ENCODE peak calls at places on chromosomes 16 and 17, in four cellular contexts. I is mammary epithelial cell, E is A673, Y is ovary. G is an unnamed sample.

GRCh38 chr17:596287-596686 is 118.4 kb downstream of the VPS53 start:
- DNase-seq in Y (no peak), E (no peak), I (no peak), G (no peak)

GRCh38 chr17:4033751-4034251 is 69.6 kb upstream of the ATP2A3 start:
- DNase-seq in I (no peak), E (no peak), Y (no peak), G (no peak)

GRCh38 chr17:76791053-76791980 is 53.4 kb downstream of the MFSD11 start:
- DNase-seq in Y (no peak), I (peak; percentile 65), E (peak; percentile 77), G (no peak)

GRCh38 chr16:83912152-83912948 is 13.4 kb downstream of the MLYCD start:
- DNase-seq in E (no peak), Y (no peak), I (no peak), G (no peak)

GRCh38 chr16:68255712-68256111 is 8.6 kb upstream of the SLC7A6 start:
- DNase-seq in I (no peak), E (no peak), Y (no peak), G (no peak)

GRCh38 chr17:7740481-7741001 is 23.0 kb downstream of the DNAH2 start:
- DNase-seq in E (peak; percentile 26), I (no peak), Y (peak; percentile 49), G (no peak)

GRCh38 chr17:61981323-61981722 is 53.5 kb upstream of the INTS2 start:
- DNase-seq in Y (no peak), I (peak; percentile 10), E (no peak), G (no peak)

GRCh38 chr16:2468725-2469398 is 2.2 kb upstream of the NTN3 start:
- DNase-seq in I (no peak), E (peak; percentile 65), Y (no peak), G (no peak)

GRCh38 chr17:76382803-76383644 is 1.4 kb upstream of the SPHK1 start:
- DNase-seq in Y (no peak), I (peak; percentile 83), E (peak; percentile 42), G (peak; percentile 81)

GRCh38 chr16:76579277-76579676 is 302.1 kb downstream of the CNTNAP4 start:
- DNase-seq in Y (no peak), I (no peak), E (no peak), G (no peak)

GRCh38 chr17:19317359-19318095 is 45.0 kb downstream of the B9D1 start:
- DNase-seq in E (peak; percentile 93), I (no peak), Y (peak; percentile 90), G (no peak)

GRCh38 chr17:74951680-74952421 is 16.2 kb downstream of the OTOP3 start:
- DNase-seq in Y (no peak), E (no peak), I (no peak), G (no peak)

GRCh38 chr16:11257131-11257938 is 1.3 kb upstream of the SOCS1 start:
- DNase-seq in I (peak; percentile 72), Y (peak; percentile 79), E (peak; percentile 87), G (no peak)

GRCh38 chr17:29019475-29020181 is 13.8 kb upstream of the SEZ6 start:
- DNase-seq in I (no peak), E (no peak), Y (no peak), G (no peak)

GRCh38 chr17:10336393-10336792 is 36.4 kb downstream of the MYH13 start:
- DNase-seq in I (no peak), E (no peak), Y (no peak), G (no peak)

GRCh38 chr17:17694229-17695081 is 13.2 kb downstream of the RAI1 start:
- DNase-seq in E (peak; percentile 74), Y (peak; percentile 84), I (peak; percentile 71), G (peak; percentile 80)

GRCh38 chr17:46742539-46743270 is 75.8 kb downstream of the WNT3 start:
- DNase-seq in I (peak; percentile 87), E (no peak), Y (no peak), G (peak; percentile 94)

GRCh38 chr16:57401943-57402640 is 2.5 kb upstream of the CCL17 start:
- DNase-seq in E (no peak), I (no peak), Y (no peak), G (no peak)

GRCh38 chr17:68326681-68327080 is 35.4 kb downstream of the ARSG start:
- DNase-seq in E (no peak), I (peak; percentile 42), Y (no peak), G (no peak)

GRCh38 chr17:14296511-14296910 is 4.4 kb upstream of the HS3ST3B1 start:
- DNase-seq in Y (no peak), I (no peak), E (no peak), G (no peak)

GRCh38 chr16:64830653-64831052 is 291.2 kb downstream of the CDH11 start:
- DNase-seq in I (no peak), Y (no peak), E (no peak), G (no peak)

GRCh38 chr17:42310281-42311156 is 22.2 kb downstream of the STAT5A start:
- DNase-seq in E (no peak), I (no peak), Y (no peak), G (no peak)

GRCh38 chr17:14329900-14330491 is 29.1 kb downstream of the HS3ST3B1 start:
- DNase-seq in E (no peak), I (no peak), Y (no peak), G (no peak)

GRCh38 chr17:82085931-82086764 is 11.9 kb downstream of the FASN start:
- DNase-seq in Y (peak; percentile 21), E (no peak), I (no peak), G (no peak)

GRCh38 chr17:55086635-55087058 is 118.1 kb downstream of the STXBP4 start:
- DNase-seq in Y (no peak), E (peak; percentile 68), I (peak; percentile 75), G (no peak)

GRCh38 chr17:8818047-8818446 is 18.9 kb upstream of the MFSD6L start:
- DNase-seq in Y (no peak), E (no peak), I (no peak), G (no peak)

GRCh38 chr16:62876133-62876532 is 839.9 kb upstream of the CDH8 start:
- DNase-seq in E (no peak), I (no peak), Y (no peak), G (no peak)

GRCh38 chr17:79204261-79204660 is 129.6 kb downstream of the ENGASE start:
- DNase-seq in I (no peak), Y (no peak), E (no peak), G (no peak)

DNA sequence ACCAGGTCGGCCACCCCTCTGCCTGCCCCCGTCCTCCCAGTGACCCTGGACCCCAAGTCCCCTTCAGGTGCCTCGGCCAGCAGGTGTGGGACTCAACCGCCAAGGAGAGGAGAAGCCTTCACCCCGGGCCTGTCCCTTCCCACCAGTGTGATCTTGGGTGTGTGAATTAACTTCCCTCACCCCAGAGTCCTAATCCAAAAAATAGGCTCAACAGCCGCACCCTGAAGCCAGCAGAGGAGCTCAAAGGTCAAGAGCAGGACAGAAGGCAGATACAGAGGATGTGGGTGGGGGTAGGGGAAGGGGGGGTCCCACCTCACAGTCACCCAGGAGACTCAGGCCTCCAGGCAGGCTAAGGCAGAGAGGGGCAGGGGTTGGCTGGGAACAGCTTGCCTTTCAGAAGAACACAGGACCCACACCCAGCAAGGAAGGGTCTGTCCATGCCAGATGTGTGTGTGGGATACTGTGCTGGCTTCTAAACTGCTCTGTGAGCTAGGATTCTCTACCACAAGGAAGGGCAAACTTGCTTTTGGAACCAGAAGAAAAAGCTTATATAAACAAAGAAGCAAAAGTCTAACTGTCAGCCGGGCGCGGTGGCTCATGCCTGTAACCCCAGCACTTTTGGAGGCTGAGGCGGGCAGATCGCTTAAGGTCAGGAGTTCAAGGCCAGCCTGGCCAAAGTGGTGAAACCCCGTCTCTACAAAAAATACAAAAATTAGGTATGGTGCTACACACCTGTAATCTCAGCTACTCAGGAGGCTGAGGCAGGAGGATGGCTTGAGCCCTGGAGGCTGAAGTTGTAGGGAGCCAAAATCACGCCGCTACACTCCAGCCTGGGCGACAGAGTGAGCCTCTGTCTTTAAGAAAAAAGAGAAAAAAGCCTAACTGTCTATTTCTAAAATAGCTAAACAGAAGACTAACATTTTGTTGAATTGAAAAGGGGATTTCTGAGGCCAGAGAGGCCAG is 4.6 kb downstream of the PIEZO1 start:
- DNase-seq in Y (no peak), I (no peak), E (no peak), G (no peak)
- H3K4me3 ChIP-seq in Y (no peak overlapping the region), I (no peak overlapping the region), E (no peak overlapping the region), G (no peak overlapping the region)

GRCh38 chr16:78115659-78116058 is 16.2 kb downstream of the WWOX start:
- DNase-seq in I (no peak), Y (no peak), E (no peak), G (no peak)
- H3K36me3 ChIP-seq in I (peaks cover 8% of the 10 kb centered on the region), Y (no peaks in the 10 kb centered on the region), E (peaks cover 47% of the 10 kb centered on the region), G (peaks cover 11% of the 10 kb centered on the region)

DNA sequence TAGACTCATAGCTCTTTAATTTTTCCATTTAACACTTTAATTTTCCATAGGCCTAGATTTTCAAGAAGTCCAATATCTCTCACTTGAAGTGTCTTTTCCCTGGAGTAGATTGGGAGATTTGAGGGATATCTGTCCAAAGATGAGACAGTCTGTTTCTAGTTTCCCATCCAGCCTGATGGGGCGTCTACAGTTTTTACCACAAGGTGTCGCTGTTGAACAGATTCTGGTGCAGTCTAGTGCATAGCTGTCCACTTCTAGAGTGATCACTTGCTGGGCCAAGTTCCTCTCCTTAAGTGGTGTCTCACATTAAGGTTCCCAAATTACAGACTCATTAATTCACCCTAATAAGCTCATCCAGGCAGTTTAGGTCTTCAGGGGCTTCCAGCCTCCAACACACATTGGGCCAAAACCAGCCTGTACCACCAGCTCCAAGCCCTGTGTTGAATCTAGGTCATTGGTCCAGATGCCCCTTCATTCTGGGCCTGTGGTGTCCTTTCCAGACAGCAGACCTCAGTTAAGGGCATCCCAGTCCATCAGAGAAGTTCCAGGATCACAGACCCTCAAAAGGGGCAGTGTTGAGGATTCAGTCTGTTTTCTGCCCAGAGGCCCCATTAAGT is 9.4 kb downstream of the SNX20 start:
- DNase-seq in Y (no peak), I (peak; percentile 26), E (peak; percentile 36), G (no peak)
- H3K4me3 ChIP-seq in Y (no peak overlapping the region), I (no peak overlapping the region), E (no peak overlapping the region), G (no peak overlapping the region)

GRCh38 chr17:63634163-63634562 is 11.9 kb downstream of the MAP3K3 start:
- DNase-seq in I (no peak), E (peak; percentile 40), Y (no peak), G (no peak)
- H3K36me3 ChIP-seq in I (peaks cover 9% of the 10 kb centered on the region), E (peaks cover 4% of the 10 kb centered on the region), Y (no peaks in the 10 kb centered on the region), G (peaks cover 34% of the 10 kb centered on the region)